ENCODE peak calls at places on chromosomes 7 and 10, in seven cellular contexts. D is breast epithelium, W is left lung, N is adrenal gland, P is fibroblast of lung, F is HepG2, T is fibroblast of pulmonary artery. M is an unnamed sample.

GRCh38 chr7:144036302-144036858 is 12.4 kb upstream of the OR2A5 start:
- DNase-seq in D (no peak), W (no peak), N (no peak), P (no peak), F (no peak), T (peak), M (no peak)

GRCh38 chr10:111830360-111830759 is 353.2 kb downstream of the GPAM start:
- DNase-seq in D (no peak), W (peak), N (no peak), P (no peak), F (no peak), T (no peak), M (no peak)

GRCh38 chr7:105766421-105767191 is 109.8 kb downstream of the ATXN7L1 start:
- DNase-seq in D (no peak), W (no peak), N (no peak), P (peak), F (no peak), T (no peak), M (no peak)

GRCh38 chr10:129417164-129417563 is 49.9 kb upstream of the MGMT start:
- DNase-seq in D (no peak), W (no peak), N (no peak), P (peak), F (peak), T (no peak), M (no peak)

GRCh38 chr10:4708123-4708759 is 117.8 kb upstream of the AKR1E2 start:
- DNase-seq in D (no peak), W (no peak), N (no peak), P (no peak), F (peak), T (no peak), M (no peak)

GRCh38 chr10:132563485-132564248 is 26.1 kb downstream of the INPP5A start:
- DNase-seq in D (no peak), W (peak), N (no peak), P (peak), F (no peak), T (no peak), M (peak)

GRCh38 chr7:137642031-137642430 is 204.7 kb downstream of the DGKI start:
- DNase-seq in D (no peak), W (no peak), N (no peak), P (no peak), F (no peak), T (no peak), M (no peak)

GRCh38 chr10:80414126-80414898 is 6.0 kb downstream of the PRXL2A start:
- DNase-seq in D (no peak), W (no peak), N (no peak), P (no peak), F (peak), T (peak), M (no peak)

GRCh38 chr7:155205368-155206285 is 92.1 kb upstream of the INSIG1 start:
- DNase-seq in D (peak), W (peak), N (peak), P (peak), F (no peak), T (peak), M (peak)

GRCh38 chr7:12028508-12028907 is 182.6 kb upstream of the TMEM106B start:
- DNase-seq in D (no peak), W (no peak), N (no peak), P (peak), F (no peak), T (peak), M (no peak)

GRCh38 chr10:129033354-129033729 is 433.7 kb upstream of the MGMT start:
- DNase-seq in D (no peak), W (no peak), N (no peak), P (no peak), F (no peak), T (no peak), M (no peak)

DNA sequence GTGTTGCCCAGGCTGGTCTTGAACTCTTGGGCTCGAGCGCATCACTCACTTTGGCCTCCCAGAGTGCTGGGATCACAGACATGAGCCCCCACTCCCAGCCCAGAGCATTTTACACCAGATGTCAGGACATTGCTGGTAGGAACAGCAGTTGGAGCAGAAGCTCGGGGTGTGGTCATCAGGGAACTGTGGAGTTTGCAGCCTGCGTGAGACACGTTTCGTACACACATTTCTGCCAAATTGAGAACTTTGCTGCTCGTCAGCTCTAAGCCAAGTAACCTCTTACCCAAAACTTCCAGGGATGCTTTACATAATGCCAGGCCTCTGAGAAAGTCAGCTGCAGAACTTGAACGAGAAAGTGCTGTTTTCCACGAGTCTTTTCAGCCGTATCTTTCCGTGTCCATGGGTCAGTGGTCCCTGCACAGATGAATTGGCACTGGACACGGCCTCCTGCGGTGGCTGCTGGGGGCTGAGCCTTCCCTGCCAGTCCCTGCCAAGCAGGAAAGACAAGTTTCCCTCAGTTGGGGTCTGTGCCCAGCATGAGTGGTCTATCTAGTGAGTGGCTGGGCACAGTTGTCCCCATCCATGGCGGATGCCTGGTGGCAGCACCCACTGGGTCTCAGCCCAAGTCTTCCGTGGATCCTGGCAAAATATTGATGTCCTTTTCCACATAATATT is 54.4 kb downstream of the DNAJB6 start:
- DNase-seq in D (no peak), W (no peak), N (no peak), P (no peak), F (no peak), T (no peak), M (peak)
- H3K4me3 ChIP-seq in D (no peak), W (no peak), N (no peak), P (no peak), F (no peak), T (no peak), M (no peak)

GRCh38 chr10:12960939-12961338 is 40.6 kb downstream of the CCDC3 start:
- DNase-seq in D (no peak), W (no peak), N (no peak), P (no peak), F (no peak), T (no peak), M (peak)
- H3K4me3 ChIP-seq in D (no peak), W (no peak), N (no peak), P (no peak), F (no peak), T (no peak), M (peak)

DNA sequence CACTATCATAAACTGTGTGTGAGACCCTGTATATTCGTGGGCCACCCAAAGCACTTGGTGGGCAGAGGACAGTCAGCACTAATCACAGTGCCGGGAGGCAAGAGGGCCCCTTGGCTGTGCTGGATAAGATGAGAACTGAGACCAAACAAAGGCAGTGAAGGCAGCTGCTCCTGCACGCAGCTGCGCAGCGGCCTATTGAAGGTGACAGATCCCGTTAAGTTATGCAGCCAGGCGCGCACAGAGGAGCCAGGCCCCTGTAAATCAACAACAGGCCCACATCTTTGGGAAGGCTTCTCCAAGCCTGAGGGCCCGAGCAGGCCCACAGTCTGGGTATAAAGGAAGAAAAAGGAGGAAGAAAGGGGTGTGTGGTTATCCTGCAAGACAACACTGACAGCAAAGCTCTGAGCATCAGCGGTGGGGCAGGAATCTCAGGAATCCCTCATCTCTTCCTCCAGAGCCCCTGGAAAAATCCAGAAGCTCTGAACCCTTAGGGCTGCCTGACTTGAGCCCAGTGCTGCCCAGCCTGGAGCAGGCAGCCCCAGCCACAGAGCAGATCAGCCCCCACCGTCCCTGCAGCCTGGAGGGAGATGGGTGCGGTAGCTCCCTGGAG is 154.2 kb downstream of the ARHGAP12 start:
- DNase-seq in D (no peak), W (peak), N (no peak), P (peak), F (no peak), T (no peak), M (peak)
- H3K4me3 ChIP-seq in D (no peak), W (no peak), N (no peak), P (no peak), F (no peak), T (no peak), M (no peak)

DNA sequence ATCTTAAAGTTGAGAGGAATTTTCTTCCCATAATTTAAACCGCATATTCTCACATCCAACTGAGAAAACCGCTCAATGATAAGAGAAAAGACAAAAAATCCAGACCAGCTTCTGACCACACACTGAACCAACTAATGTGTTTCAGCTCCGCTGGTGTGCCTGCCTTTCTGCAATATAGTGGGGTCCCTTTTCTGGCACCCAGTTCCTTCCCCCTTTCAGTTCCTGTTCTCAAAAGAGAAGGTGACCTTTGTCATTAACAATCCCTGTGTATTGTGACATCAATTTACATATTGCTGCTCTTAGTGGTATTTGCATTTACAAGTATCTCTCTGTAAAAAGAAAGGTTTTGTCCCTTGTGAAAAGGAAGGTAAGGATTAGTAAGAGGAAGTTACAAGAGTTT is 1.3 kb downstream of the PPP1R17 start:
- DNase-seq in D (no peak), W (no peak), N (no peak), P (no peak), F (no peak), T (no peak), M (no peak)
- H3K4me3 ChIP-seq in D (no peak), W (no peak), N (no peak), P (no peak), F (no peak), T (no peak), M (no peak)

GRCh38 chr7:27189560-27190283 is 4.7 kb upstream of the HOXA11 start:
- DNase-seq in D (peak), W (no peak), N (no peak), P (no peak), F (no peak), T (no peak), M (no peak)

GRCh38 chr7:27190284-27190748 is 5.3 kb upstream of the HOXA11 start:
- DNase-seq in D (no peak), W (no peak), N (no peak), P (no peak), F (no peak), T (no peak), M (peak)

GRCh38 chr7:27191716-27192545 is 6.9 kb upstream of the HOXA11 start:
- DNase-seq in D (no peak), W (peak), N (no peak), P (no peak), F (no peak), T (no peak), M (peak)

GRCh38 chr7:27192546-27193334 is 7.2 kb downstream of the HOXA13 start:
- DNase-seq in D (no peak), W (peak), N (no peak), P (no peak), F (no peak), T (no peak), M (no peak)

DNA sequence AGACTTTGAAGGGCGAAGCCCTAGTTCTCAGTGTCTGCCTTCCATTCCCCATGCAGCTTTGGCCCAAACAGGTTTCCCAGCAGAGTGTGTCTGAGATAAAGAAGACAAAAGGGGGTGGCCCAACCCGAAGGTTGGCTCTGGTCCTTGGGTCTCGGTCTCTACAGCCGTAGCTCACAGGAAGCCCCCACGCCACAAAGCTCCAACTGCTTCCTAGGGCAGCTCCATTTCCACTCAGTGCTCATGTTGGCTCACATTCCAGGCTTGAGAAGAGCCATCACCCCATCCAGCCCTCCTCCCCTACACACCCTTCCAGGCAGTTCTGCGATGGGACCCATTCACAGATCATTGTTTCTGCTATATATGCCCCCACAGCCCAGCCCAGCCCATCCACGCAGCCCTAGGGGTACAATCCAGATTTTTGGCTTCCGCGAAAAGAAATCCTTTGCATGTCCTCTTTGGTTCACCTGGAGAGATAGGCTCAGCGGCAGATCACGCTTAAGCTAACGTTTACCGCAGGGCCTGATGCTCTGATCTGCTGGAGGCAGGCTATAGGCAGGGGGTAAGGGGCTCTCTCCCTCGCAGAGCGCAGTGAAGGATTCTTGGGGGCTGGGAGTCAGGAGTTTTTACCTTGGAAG is 6.2 kb upstream of the HOXA11 start:
- DNase-seq in D (peak), W (no peak), N (no peak), P (no peak), F (no peak), T (no peak), M (no peak)
- H3K4me3 ChIP-seq in D (no peak), W (no peak), N (no peak), P (no peak), F (no peak), T (no peak), M (no peak)

GRCh38 chr10:7666253-7667023 is at the start of gene ITIH5:
- DNase-seq in D (no peak), W (peak), N (no peak), P (no peak), F (no peak), T (no peak), M (no peak)

GRCh38 chr10:7664707-7665106 is 2.1 kb downstream of the ITIH5 start:
- DNase-seq in D (no peak), W (no peak), N (no peak), P (no peak), F (no peak), T (no peak), M (no peak)

GRCh38 chr10:7671121-7671520 is 4.4 kb upstream of the ITIH5 start:
- DNase-seq in D (no peak), W (no peak), N (no peak), P (no peak), F (no peak), T (no peak), M (no peak)

GRCh38 chr10:7670157-7670556 is 3.4 kb upstream of the ITIH5 start:
- DNase-seq in D (no peak), W (no peak), N (no peak), P (no peak), F (no peak), T (no peak), M (no peak)

GRCh38 chr10:7667262-7668141 is 736 bp upstream of the ITIH5 start:
- DNase-seq in D (no peak), W (no peak), N (no peak), P (no peak), F (peak), T (no peak), M (no peak)
- H3K4me3 ChIP-seq in D (peak), W (no peak), N (no peak), P (no peak), F (peak), T (no peak), M (peak)

GRCh38 chr7:23277359-23277989 is 21.7 kb upstream of the MALSU1 start:
- DNase-seq in D (no peak), W (no peak), N (peak), P (peak), F (peak), T (peak), M (no peak)

GRCh38 chr7:23275906-23276305 is 23.2 kb upstream of the MALSU1 start:
- DNase-seq in D (no peak), W (no peak), N (no peak), P (no peak), F (no peak), T (no peak), M (no peak)

GRCh38 chr7:23276381-23276780 is 22.8 kb upstream of the MALSU1 start:
- DNase-seq in D (no peak), W (no peak), N (no peak), P (no peak), F (peak), T (peak), M (no peak)

GRCh38 chr7:23276947-23277346 is 22.2 kb upstream of the MALSU1 start:
- DNase-seq in D (no peak), W (no peak), N (no peak), P (no peak), F (no peak), T (no peak), M (no peak)

DNA sequence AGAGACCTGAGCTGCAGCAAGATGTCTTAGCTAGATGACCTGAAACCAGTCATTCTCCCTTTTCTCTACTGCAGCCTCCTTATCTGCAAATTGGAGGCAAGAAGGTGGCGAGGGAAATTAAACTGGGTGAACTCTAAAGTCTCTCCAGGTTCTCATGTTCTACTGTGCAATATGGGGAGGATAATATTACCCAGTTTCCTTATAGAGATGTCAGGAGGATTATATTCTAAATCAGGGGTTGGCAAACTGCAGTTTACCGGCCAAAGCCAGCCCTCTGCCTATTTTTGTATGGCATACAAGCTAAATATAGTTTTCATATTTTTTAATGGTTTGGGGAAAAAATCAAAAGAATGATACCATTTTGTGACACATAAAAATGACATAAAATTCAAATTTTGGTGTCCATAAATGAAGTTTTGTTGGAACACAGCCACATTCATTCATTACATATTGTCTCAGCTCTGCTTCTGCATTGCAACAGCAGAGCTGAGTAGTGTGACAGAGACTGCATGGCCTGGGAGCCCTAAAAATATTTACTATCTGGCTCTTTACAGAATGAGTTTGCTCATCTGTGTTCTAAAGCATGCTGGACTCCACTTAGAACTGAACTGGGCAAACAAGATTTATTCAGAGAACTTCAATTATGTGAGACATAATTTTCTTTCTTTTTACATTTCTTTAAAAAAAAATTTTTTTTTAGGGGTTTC is 19.2 kb upstream of the MALSU1 start:
- DNase-seq in D (no peak), W (no peak), N (no peak), P (no peak), F (no peak), T (no peak), M (no peak)
- H3K4me3 ChIP-seq in D (no peak), W (no peak), N (no peak), P (no peak), F (no peak), T (no peak), M (no peak)

DNA sequence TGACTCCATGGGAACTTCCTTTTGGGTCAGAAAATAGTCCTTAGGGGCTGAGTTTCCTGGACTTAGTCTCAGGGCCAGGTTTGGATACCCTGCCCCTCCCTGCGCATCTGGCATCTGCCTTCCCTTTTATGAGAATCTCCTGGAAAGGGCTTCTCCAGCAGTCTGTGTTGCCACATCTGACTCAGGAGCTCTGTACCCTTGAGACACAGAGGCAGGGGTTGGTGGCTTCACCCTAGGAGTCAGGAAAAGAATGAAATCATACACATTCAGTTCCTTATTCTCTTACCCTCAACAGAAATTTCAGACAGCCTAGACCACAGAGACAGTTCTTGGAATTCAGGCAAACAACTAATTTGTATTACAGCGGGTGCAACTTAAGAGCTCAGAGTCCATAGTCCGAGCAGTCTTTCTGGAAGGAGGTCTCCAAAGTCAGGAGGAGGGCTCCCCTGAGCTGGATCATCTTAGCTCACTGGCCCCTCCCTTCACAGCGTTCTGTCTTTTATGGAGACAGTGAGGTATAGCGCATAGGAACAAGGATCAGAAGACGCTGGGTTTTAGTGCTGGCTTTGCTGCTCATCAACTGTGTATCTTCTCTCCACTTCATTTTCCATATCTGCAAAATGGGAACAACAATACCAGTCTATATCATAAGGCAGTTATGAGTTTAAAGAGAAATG is 3.0 kb upstream of the PLAU start:
- DNase-seq in D (no peak), W (no peak), N (no peak), P (peak), F (no peak), T (peak), M (peak)
- H3K4me3 ChIP-seq in D (no peak), W (no peak), N (no peak), P (no peak), F (no peak), T (no peak), M (no peak)

GRCh38 chr10:86953747-86954680 is 3.4 kb downstream of the MMRN2 start:
- DNase-seq in D (no peak), W (no peak), N (peak), P (peak), F (no peak), T (peak), M (no peak)
- H3K4me3 ChIP-seq in D (peak), W (no peak), N (no peak), P (no peak), F (no peak), T (no peak), M (no peak)

M was measured in ascending aorta.